ENCODE peak calls at places on chromosome 20, in nine cellular contexts. One of them, this sample, is unnamed.

GRCh38 chr20:48638546-48638945 is 189.3 kb downstream of the PREX1 start:
- DNase-seq in astrocyte of the cerebellum: peak
- DNase-seq in Peyer's patch: no peak
- DNase-seq in body of pancreas: no peak
- DNase-seq in AG04450: no peak
- DNase-seq in skeletal muscle cell: no peak
- DNase-seq in upper lobe of right lung: no peak
- DNase-seq in coronary artery: no peak
- DNase-seq in stomach: no peak
- DNase-seq in this sample: no peak

GRCh38 chr20:38498909-38499308 is 26.3 kb downstream of the RALGAPB start:
- DNase-seq in astrocyte of the cerebellum: no peak
- DNase-seq in Peyer's patch: no peak
- DNase-seq in body of pancreas: no peak
- DNase-seq in AG04450: no peak
- DNase-seq in skeletal muscle cell: no peak
- DNase-seq in upper lobe of right lung: no peak
- DNase-seq in coronary artery: no peak
- DNase-seq in stomach: no peak
- DNase-seq in this sample: no peak

GRCh38 chr20:50165687-50166554 is 12.4 kb upstream of the PEDS1 start:
- DNase-seq in astrocyte of the cerebellum: peak
- DNase-seq in Peyer's patch: peak
- DNase-seq in body of pancreas: peak
- DNase-seq in AG04450: peak
- DNase-seq in skeletal muscle cell: peak
- DNase-seq in upper lobe of right lung: peak
- DNase-seq in coronary artery: peak
- DNase-seq in stomach: peak
- DNase-seq in this sample: peak

GRCh38 chr20:20492521-20493334 is 124.8 kb downstream of the INSM1 start:
- DNase-seq in astrocyte of the cerebellum: no peak
- DNase-seq in Peyer's patch: no peak
- DNase-seq in body of pancreas: peak
- DNase-seq in AG04450: no peak
- DNase-seq in skeletal muscle cell: no peak
- DNase-seq in upper lobe of right lung: no peak
- DNase-seq in coronary artery: no peak
- DNase-seq in stomach: peak
- DNase-seq in this sample: no peak

GRCh38 chr20:4886771-4887527 is 114.4 kb downstream of the SLC23A2 start:
- DNase-seq in astrocyte of the cerebellum: no peak
- DNase-seq in Peyer's patch: no peak
- DNase-seq in body of pancreas: no peak
- DNase-seq in AG04450: no peak
- DNase-seq in skeletal muscle cell: no peak
- DNase-seq in upper lobe of right lung: no peak
- DNase-seq in coronary artery: peak
- DNase-seq in stomach: no peak
- DNase-seq in this sample: no peak

GRCh38 chr20:46708172-46708860 is 1.1 kb upstream of the SLC2A10 start:
- DNase-seq in astrocyte of the cerebellum: no peak
- DNase-seq in Peyer's patch: no peak
- DNase-seq in body of pancreas: peak
- DNase-seq in AG04450: no peak
- DNase-seq in skeletal muscle cell: no peak
- DNase-seq in upper lobe of right lung: no peak
- DNase-seq in coronary artery: no peak
- DNase-seq in stomach: peak
- DNase-seq in this sample: no peak

GRCh38 chr20:21394120-21394519 is 3.2 kb downstream of the NKX2-4 start:
- DNase-seq in astrocyte of the cerebellum: no peak
- DNase-seq in Peyer's patch: no peak
- DNase-seq in body of pancreas: no peak
- DNase-seq in AG04450: no peak
- DNase-seq in skeletal muscle cell: no peak
- DNase-seq in upper lobe of right lung: no peak
- DNase-seq in coronary artery: no peak
- DNase-seq in stomach: no peak
- DNase-seq in this sample: no peak

GRCh38 chr20:46959821-46960220 is 65.2 kb downstream of the EYA2 start:
- DNase-seq in astrocyte of the cerebellum: no peak
- DNase-seq in Peyer's patch: no peak
- DNase-seq in body of pancreas: no peak
- DNase-seq in AG04450: no peak
- DNase-seq in skeletal muscle cell: no peak
- DNase-seq in upper lobe of right lung: no peak
- DNase-seq in coronary artery: no peak
- DNase-seq in stomach: no peak
- DNase-seq in this sample: no peak

GRCh38 chr20:38197217-38198008 is 32.3 kb upstream of the TGM2 start:
- DNase-seq in astrocyte of the cerebellum: no peak
- DNase-seq in Peyer's patch: peak
- DNase-seq in body of pancreas: no peak
- DNase-seq in AG04450: no peak
- DNase-seq in skeletal muscle cell: no peak
- DNase-seq in upper lobe of right lung: no peak
- DNase-seq in coronary artery: peak
- DNase-seq in stomach: no peak
- DNase-seq in this sample: no peak

GRCh38 chr20:9353180-9353915 is 161.0 kb upstream of the LAMP5 start:
- DNase-seq in astrocyte of the cerebellum: no peak
- DNase-seq in Peyer's patch: peak
- DNase-seq in body of pancreas: no peak
- DNase-seq in AG04450: no peak
- DNase-seq in skeletal muscle cell: no peak
- DNase-seq in upper lobe of right lung: no peak
- DNase-seq in coronary artery: no peak
- DNase-seq in stomach: no peak
- DNase-seq in this sample: no peak

GRCh38 chr20:24660651-24661050 is 191.2 kb downstream of the SYNDIG1 start:
- DNase-seq in astrocyte of the cerebellum: no peak
- DNase-seq in Peyer's patch: no peak
- DNase-seq in body of pancreas: no peak
- DNase-seq in AG04450: no peak
- DNase-seq in skeletal muscle cell: no peak
- DNase-seq in upper lobe of right lung: no peak
- DNase-seq in coronary artery: no peak
- DNase-seq in stomach: no peak
- DNase-seq in this sample: no peak

GRCh38 chr20:22475662-22476061 is 108.7 kb downstream of the FOXA2 start:
- DNase-seq in astrocyte of the cerebellum: no peak
- DNase-seq in Peyer's patch: no peak
- DNase-seq in body of pancreas: no peak
- DNase-seq in AG04450: no peak
- DNase-seq in skeletal muscle cell: no peak
- DNase-seq in upper lobe of right lung: no peak
- DNase-seq in coronary artery: no peak
- DNase-seq in stomach: no peak
- DNase-seq in this sample: no peak

GRCh38 chr20:23100021-23100753 is 14.1 kb upstream of the CD93 start:
- DNase-seq in astrocyte of the cerebellum: no peak
- DNase-seq in Peyer's patch: no peak
- DNase-seq in body of pancreas: no peak
- DNase-seq in AG04450: no peak
- DNase-seq in skeletal muscle cell: no peak
- DNase-seq in upper lobe of right lung: no peak
- DNase-seq in coronary artery: no peak
- DNase-seq in stomach: no peak
- DNase-seq in this sample: no peak

GRCh38 chr20:61657719-61658377 is 405.8 kb downstream of the CDH4 start:
- DNase-seq in astrocyte of the cerebellum: no peak
- DNase-seq in Peyer's patch: no peak
- DNase-seq in body of pancreas: no peak
- DNase-seq in AG04450: no peak
- DNase-seq in skeletal muscle cell: no peak
- DNase-seq in upper lobe of right lung: no peak
- DNase-seq in coronary artery: no peak
- DNase-seq in stomach: no peak
- DNase-seq in this sample: no peak

GRCh38 chr20:58692579-58693225 is at the start of gene NPEPL1:
- DNase-seq in astrocyte of the cerebellum: no peak
- DNase-seq in Peyer's patch: peak
- DNase-seq in body of pancreas: peak
- DNase-seq in AG04450: no peak
- DNase-seq in skeletal muscle cell: peak
- DNase-seq in upper lobe of right lung: peak
- DNase-seq in coronary artery: peak
- DNase-seq in stomach: peak
- DNase-seq in this sample: peak

GRCh38 chr20:49529470-49529869 is 38.5 kb downstream of the PTGIS start:
- DNase-seq in astrocyte of the cerebellum: no peak
- DNase-seq in Peyer's patch: no peak
- DNase-seq in body of pancreas: no peak
- DNase-seq in AG04450: no peak
- DNase-seq in skeletal muscle cell: no peak
- DNase-seq in upper lobe of right lung: no peak
- DNase-seq in coronary artery: no peak
- DNase-seq in stomach: no peak
- DNase-seq in this sample: no peak

GRCh38 chr20:51775241-51775640 is 7.1 kb upstream of the ATP9A start:
- DNase-seq in astrocyte of the cerebellum: no peak
- DNase-seq in Peyer's patch: no peak
- DNase-seq in body of pancreas: no peak
- DNase-seq in AG04450: no peak
- DNase-seq in skeletal muscle cell: no peak
- DNase-seq in upper lobe of right lung: no peak
- DNase-seq in coronary artery: no peak
- DNase-seq in stomach: no peak
- DNase-seq in this sample: no peak

GRCh38 chr20:49615401-49616153 is 47.6 kb upstream of the PTGIS start:
- DNase-seq in astrocyte of the cerebellum: no peak
- DNase-seq in Peyer's patch: peak
- DNase-seq in body of pancreas: peak
- DNase-seq in AG04450: no peak
- DNase-seq in skeletal muscle cell: no peak
- DNase-seq in upper lobe of right lung: peak
- DNase-seq in coronary artery: no peak
- DNase-seq in stomach: peak
- DNase-seq in this sample: no peak

GRCh38 chr20:17226410-17227198 is at the start of gene PCSK2:
- DNase-seq in astrocyte of the cerebellum: peak
- DNase-seq in Peyer's patch: no peak
- DNase-seq in body of pancreas: peak
- DNase-seq in AG04450: peak
- DNase-seq in skeletal muscle cell: peak
- DNase-seq in upper lobe of right lung: peak
- DNase-seq in coronary artery: no peak
- DNase-seq in stomach: peak
- DNase-seq in this sample: no peak
- H3K4me3 ChIP-seq in astrocyte of the cerebellum: peak
- H3K4me3 ChIP-seq in Peyer's patch: no peak
- H3K4me3 ChIP-seq in body of pancreas: peak
- H3K4me3 ChIP-seq in AG04450: peak
- H3K4me3 ChIP-seq in skeletal muscle cell: peak
- H3K4me3 ChIP-seq in upper lobe of right lung: peak
- H3K4me3 ChIP-seq in coronary artery: peak
- H3K4me3 ChIP-seq in stomach: peak
- H3K4me3 ChIP-seq in this sample: peak

GRCh38 chr20:2559641-2560040 is 23.3 kb downstream of the TMC2 start:
- DNase-seq in astrocyte of the cerebellum: no peak
- DNase-seq in Peyer's patch: no peak
- DNase-seq in body of pancreas: no peak
- DNase-seq in AG04450: no peak
- DNase-seq in skeletal muscle cell: no peak
- DNase-seq in upper lobe of right lung: no peak
- DNase-seq in coronary artery: no peak
- DNase-seq in stomach: no peak
- DNase-seq in this sample: no peak
- H3K4me3 ChIP-seq in astrocyte of the cerebellum: no peak
- H3K4me3 ChIP-seq in Peyer's patch: no peak
- H3K4me3 ChIP-seq in body of pancreas: no peak
- H3K4me3 ChIP-seq in AG04450: no peak
- H3K4me3 ChIP-seq in skeletal muscle cell: no peak
- H3K4me3 ChIP-seq in upper lobe of right lung: no peak
- H3K4me3 ChIP-seq in coronary artery: no peak
- H3K4me3 ChIP-seq in stomach: no peak
- H3K4me3 ChIP-seq in this sample: no peak

GRCh38 chr20:64257107-64257757 is 1.7 kb downstream of the PCMTD2 start:
- DNase-seq in astrocyte of the cerebellum: no peak
- DNase-seq in Peyer's patch: no peak
- DNase-seq in body of pancreas: no peak
- DNase-seq in AG04450: no peak
- DNase-seq in skeletal muscle cell: no peak
- DNase-seq in upper lobe of right lung: no peak
- DNase-seq in coronary artery: no peak
- DNase-seq in stomach: no peak
- DNase-seq in this sample: no peak

GRCh38 chr20:64258071-64258823 is 2.7 kb downstream of the PCMTD2 start:
- DNase-seq in astrocyte of the cerebellum: no peak
- DNase-seq in Peyer's patch: no peak
- DNase-seq in body of pancreas: no peak
- DNase-seq in AG04450: no peak
- DNase-seq in skeletal muscle cell: no peak
- DNase-seq in upper lobe of right lung: no peak
- DNase-seq in coronary artery: no peak
- DNase-seq in stomach: no peak
- DNase-seq in this sample: no peak

GRCh38 chr20:64264091-64264490 is 8.5 kb downstream of the PCMTD2 start:
- DNase-seq in astrocyte of the cerebellum: no peak
- DNase-seq in Peyer's patch: no peak
- DNase-seq in body of pancreas: no peak
- DNase-seq in AG04450: no peak
- DNase-seq in skeletal muscle cell: no peak
- DNase-seq in upper lobe of right lung: no peak
- DNase-seq in coronary artery: no peak
- DNase-seq in stomach: no peak
- DNase-seq in this sample: no peak

GRCh38 chr20:64260239-64260638 is 4.7 kb downstream of the PCMTD2 start:
- DNase-seq in astrocyte of the cerebellum: no peak
- DNase-seq in Peyer's patch: no peak
- DNase-seq in body of pancreas: no peak
- DNase-seq in AG04450: no peak
- DNase-seq in skeletal muscle cell: no peak
- DNase-seq in upper lobe of right lung: no peak
- DNase-seq in coronary artery: no peak
- DNase-seq in stomach: no peak
- DNase-seq in this sample: no peak

DNA sequence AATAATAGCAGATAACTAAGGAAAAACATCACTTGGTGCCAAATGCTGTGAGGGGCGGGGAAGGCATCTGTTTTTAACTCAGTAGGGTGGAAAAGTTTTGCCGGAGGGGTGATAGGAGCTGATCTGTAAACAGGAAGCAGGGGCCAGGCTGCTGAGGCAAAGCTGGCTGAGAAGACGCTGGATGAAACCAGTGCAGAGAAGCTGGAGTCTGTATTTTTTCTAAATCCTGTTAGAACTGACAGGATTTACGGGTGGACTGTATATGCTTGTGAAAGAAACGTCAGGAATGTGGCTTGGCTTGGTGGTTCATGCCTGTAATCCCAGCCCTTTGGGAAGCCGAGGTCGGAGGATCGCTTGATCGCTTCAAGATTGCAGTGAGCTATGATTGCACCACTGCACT is 5.6 kb downstream of the PCMTD2 start:
- DNase-seq in astrocyte of the cerebellum: no peak
- DNase-seq in Peyer's patch: no peak
- DNase-seq in body of pancreas: no peak
- DNase-seq in AG04450: peak
- DNase-seq in skeletal muscle cell: peak
- DNase-seq in upper lobe of right lung: no peak
- DNase-seq in coronary artery: no peak
- DNase-seq in stomach: no peak
- DNase-seq in this sample: no peak
- H3K4me3 ChIP-seq in astrocyte of the cerebellum: no peak
- H3K4me3 ChIP-seq in Peyer's patch: no peak
- H3K4me3 ChIP-seq in body of pancreas: no peak
- H3K4me3 ChIP-seq in AG04450: no peak
- H3K4me3 ChIP-seq in skeletal muscle cell: no peak
- H3K4me3 ChIP-seq in upper lobe of right lung: no peak
- H3K4me3 ChIP-seq in coronary artery: peak
- H3K4me3 ChIP-seq in stomach: no peak
- H3K4me3 ChIP-seq in this sample: no peak

GRCh38 chr20:36604952-36605308 is 649 bp upstream of the RAB5IF start:
- DNase-seq in astrocyte of the cerebellum: no peak
- DNase-seq in Peyer's patch: peak
- DNase-seq in body of pancreas: peak
- DNase-seq in AG04450: no peak
- DNase-seq in skeletal muscle cell: no peak
- DNase-seq in upper lobe of right lung: peak
- DNase-seq in coronary artery: peak
- DNase-seq in stomach: peak
- DNase-seq in this sample: no peak
- H3K4me3 ChIP-seq in astrocyte of the cerebellum: peak
- H3K4me3 ChIP-seq in Peyer's patch: peak
- H3K4me3 ChIP-seq in body of pancreas: no peak
- H3K4me3 ChIP-seq in AG04450: peak
- H3K4me3 ChIP-seq in skeletal muscle cell: peak
- H3K4me3 ChIP-seq in upper lobe of right lung: peak
- H3K4me3 ChIP-seq in coronary artery: peak
- H3K4me3 ChIP-seq in stomach: peak
- H3K4me3 ChIP-seq in this sample: peak

This sample was measured in kidney epithelial cell.